ENCODE peak calls at places on chromosomes 13 and 19, in eight cellular contexts. One of them, this sample, is unnamed.

GRCh38 chr13:33869005-33869404 is 51.1 kb downstream of the RFC3 start:
- DNase-seq in body of pancreas: no peak
- DNase-seq in AG09309: no peak
- DNase-seq in HL-60: no peak
- DNase-seq in ascending aorta: no peak
- DNase-seq in cardiac fibroblast: no peak
- DNase-seq in GM06990: no peak
- DNase-seq in tibial nerve: no peak
- DNase-seq in this sample: no peak

GRCh38 chr19:52993342-52994178 is 20.2 kb upstream of the ERVV-1 start:
- DNase-seq in body of pancreas: peak; percentile 73
- DNase-seq in AG09309: peak; percentile 20
- DNase-seq in HL-60: peak; percentile 35
- DNase-seq in ascending aorta: peak; percentile 51
- DNase-seq in cardiac fibroblast: peak; percentile 81
- DNase-seq in GM06990: peak; percentile 28
- DNase-seq in tibial nerve: peak; percentile 64
- DNase-seq in this sample: peak; percentile 86

GRCh38 chr19:37943480-37943879 is 36.5 kb downstream of the SIPA1L3 start:
- DNase-seq in body of pancreas: no peak
- DNase-seq in AG09309: no peak
- DNase-seq in HL-60: no peak
- DNase-seq in ascending aorta: no peak
- DNase-seq in cardiac fibroblast: no peak
- DNase-seq in GM06990: no peak
- DNase-seq in tibial nerve: no peak
- DNase-seq in this sample: no peak

GRCh38 chr19:10191347-10191746 is 3.4 kb downstream of the DNMT1 start:
- DNase-seq in body of pancreas: peak; percentile 33
- DNase-seq in AG09309: peak; percentile 69
- DNase-seq in HL-60: no peak
- DNase-seq in ascending aorta: no peak
- DNase-seq in cardiac fibroblast: peak; percentile 91
- DNase-seq in GM06990: no peak
- DNase-seq in tibial nerve: peak; percentile 18
- DNase-seq in this sample: peak; percentile 21

GRCh38 chr13:95176611-95177259 is 124.5 kb downstream of the ABCC4 start:
- DNase-seq in body of pancreas: no peak
- DNase-seq in AG09309: peak; percentile 63
- DNase-seq in HL-60: no peak
- DNase-seq in ascending aorta: no peak
- DNase-seq in cardiac fibroblast: peak; percentile 76
- DNase-seq in GM06990: no peak
- DNase-seq in tibial nerve: no peak
- DNase-seq in this sample: peak; percentile 57

GRCh38 chr13:26051231-26052135 is at the start of gene SHISA2:
- DNase-seq in body of pancreas: peak; percentile 41
- DNase-seq in AG09309: no peak
- DNase-seq in HL-60: peak; percentile 22
- DNase-seq in ascending aorta: no peak
- DNase-seq in cardiac fibroblast: peak; percentile 75
- DNase-seq in GM06990: no peak
- DNase-seq in tibial nerve: no peak
- DNase-seq in this sample: peak; percentile 12

GRCh38 chr19:40703029-40703755 is 12.7 kb upstream of the NUMBL start:
- DNase-seq in body of pancreas: no peak
- DNase-seq in AG09309: no peak
- DNase-seq in HL-60: no peak
- DNase-seq in ascending aorta: no peak
- DNase-seq in cardiac fibroblast: no peak
- DNase-seq in GM06990: no peak
- DNase-seq in tibial nerve: no peak
- DNase-seq in this sample: no peak

GRCh38 chr13:33590936-33591335 is 227.0 kb upstream of the RFC3 start:
- DNase-seq in body of pancreas: no peak
- DNase-seq in AG09309: no peak
- DNase-seq in HL-60: no peak
- DNase-seq in ascending aorta: no peak
- DNase-seq in cardiac fibroblast: no peak
- DNase-seq in GM06990: no peak
- DNase-seq in tibial nerve: no peak
- DNase-seq in this sample: no peak

GRCh38 chr19:48975947-48976847 is 11.1 kb downstream of the FTL start:
- DNase-seq in body of pancreas: no peak
- DNase-seq in AG09309: no peak
- DNase-seq in HL-60: no peak
- DNase-seq in ascending aorta: no peak
- DNase-seq in cardiac fibroblast: no peak
- DNase-seq in GM06990: no peak
- DNase-seq in tibial nerve: no peak
- DNase-seq in this sample: no peak

GRCh38 chr13:48994731-48995130 is 19.0 kb downstream of the FNDC3A start:
- DNase-seq in body of pancreas: no peak
- DNase-seq in AG09309: no peak
- DNase-seq in HL-60: no peak
- DNase-seq in ascending aorta: no peak
- DNase-seq in cardiac fibroblast: peak; percentile 55
- DNase-seq in GM06990: peak; percentile 45
- DNase-seq in tibial nerve: no peak
- DNase-seq in this sample: peak; percentile 45

GRCh38 chr19:21838646-21839045 is 2.7 kb upstream of the ZNF43 start:
- DNase-seq in body of pancreas: no peak
- DNase-seq in AG09309: no peak
- DNase-seq in HL-60: no peak
- DNase-seq in ascending aorta: no peak
- DNase-seq in cardiac fibroblast: peak; percentile 13
- DNase-seq in GM06990: no peak
- DNase-seq in tibial nerve: no peak
- DNase-seq in this sample: peak; percentile 16

GRCh38 chr19:51777570-51778460 is 16.8 kb downstream of the FPR2 start:
- DNase-seq in body of pancreas: peak; percentile 70
- DNase-seq in AG09309: peak; percentile 84
- DNase-seq in HL-60: peak; percentile 67
- DNase-seq in ascending aorta: no peak
- DNase-seq in cardiac fibroblast: peak; percentile 97
- DNase-seq in GM06990: no peak
- DNase-seq in tibial nerve: no peak
- DNase-seq in this sample: peak; percentile 96

DNA sequence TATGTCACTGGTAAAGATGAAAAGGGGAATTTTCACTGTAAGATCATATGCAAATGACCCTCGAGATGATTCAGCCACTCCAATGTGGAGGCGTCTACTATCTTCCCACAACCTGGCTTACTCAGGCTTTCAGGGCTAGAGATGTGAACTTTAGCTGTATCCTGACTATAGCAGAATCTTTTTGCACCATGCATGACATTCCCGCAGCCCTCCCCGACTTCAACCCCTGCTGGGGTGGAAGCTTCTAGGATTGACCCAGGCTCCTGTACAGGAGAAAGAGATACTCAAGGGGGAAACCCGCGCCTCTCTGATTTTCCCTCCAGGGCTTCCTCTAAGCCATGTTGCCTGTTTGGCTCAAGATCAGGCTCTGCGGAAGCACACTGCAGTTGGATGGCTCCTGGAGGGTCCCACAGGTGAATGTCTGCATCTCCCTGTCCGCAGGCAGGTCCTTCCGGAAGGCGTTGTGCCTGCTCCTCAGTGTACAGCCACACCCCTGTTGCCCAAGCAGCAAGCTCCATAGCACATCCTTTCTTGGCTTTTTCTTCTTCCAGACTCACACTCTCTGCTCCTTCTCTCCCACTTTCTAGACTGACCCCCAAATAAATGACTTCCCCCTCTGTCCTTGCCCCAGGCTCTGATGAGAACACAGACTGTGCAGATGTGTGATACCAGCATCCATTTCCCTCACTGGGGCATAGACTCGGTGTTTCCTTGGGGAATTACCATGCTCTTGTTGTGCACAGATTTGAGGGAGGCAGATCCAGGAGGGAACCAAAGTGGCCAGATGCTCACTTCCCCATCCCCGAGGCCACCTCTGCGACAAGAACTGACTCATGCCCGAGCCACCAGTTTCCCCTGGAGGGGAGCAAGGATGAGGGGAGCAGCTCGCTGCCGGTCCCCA is 29.1 kb upstream of the POP4 start:
- DNase-seq in body of pancreas: no peak
- DNase-seq in AG09309: no peak
- DNase-seq in HL-60: no peak
- DNase-seq in ascending aorta: no peak
- DNase-seq in cardiac fibroblast: no peak
- DNase-seq in GM06990: no peak
- DNase-seq in tibial nerve: no peak
- DNase-seq in this sample: no peak
- H3K4me3 ChIP-seq in body of pancreas: no peak overlapping the region
- H3K4me3 ChIP-seq in AG09309: no peak overlapping the region
- H3K4me3 ChIP-seq in HL-60: no peak overlapping the region
- H3K4me3 ChIP-seq in ascending aorta: no peak overlapping the region
- H3K4me3 ChIP-seq in cardiac fibroblast: no peak overlapping the region
- H3K4me3 ChIP-seq in GM06990: no peak overlapping the region
- H3K4me3 ChIP-seq in tibial nerve: no peak overlapping the region
- H3K4me3 ChIP-seq in this sample: no peak overlapping the region

DNA sequence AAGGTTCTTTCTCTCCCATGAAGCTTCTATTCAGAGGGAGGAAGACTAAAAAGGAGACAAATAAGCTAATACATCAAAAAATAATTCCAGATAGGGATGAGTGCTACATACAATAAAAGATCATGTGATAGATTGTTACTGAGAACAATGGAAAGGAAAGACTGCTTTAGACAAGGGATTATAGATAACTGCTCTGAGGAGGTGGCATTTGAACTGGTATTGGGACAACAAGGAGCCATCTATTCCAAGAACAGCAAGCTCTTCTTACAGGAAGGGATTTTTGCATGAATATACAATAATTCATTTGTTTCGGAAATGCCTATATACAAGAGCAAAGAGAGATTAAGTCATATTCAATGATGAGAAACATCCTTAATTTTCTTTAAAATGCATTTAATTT is 540.5 kb upstream of the KLF12 start:
- DNase-seq in body of pancreas: no peak
- DNase-seq in AG09309: no peak
- DNase-seq in HL-60: no peak
- DNase-seq in ascending aorta: no peak
- DNase-seq in cardiac fibroblast: no peak
- DNase-seq in GM06990: no peak
- DNase-seq in tibial nerve: no peak
- DNase-seq in this sample: no peak
- TF ChIP-seq CTCF in body of pancreas: no peak
- TF ChIP-seq CTCF in AG09309: no peak
- TF ChIP-seq CTCF in HL-60: no peak
- TF ChIP-seq CTCF in ascending aorta: no peak
- TF ChIP-seq CTCF in cardiac fibroblast: no peak
- TF ChIP-seq CTCF in GM06990: no peak
- TF ChIP-seq CTCF in tibial nerve: no peak
- TF ChIP-seq CTCF in this sample: no peak

GRCh38 chr13:45178349-45179142 is 22.3 kb downstream of the KCTD4 start:
- DNase-seq in body of pancreas: no peak
- DNase-seq in AG09309: no peak
- DNase-seq in HL-60: no peak
- DNase-seq in ascending aorta: no peak
- DNase-seq in cardiac fibroblast: peak; percentile 29
- DNase-seq in GM06990: no peak
- DNase-seq in tibial nerve: no peak
- DNase-seq in this sample: peak; percentile 64
- H3K4me3 ChIP-seq in body of pancreas: no peak overlapping the region
- H3K4me3 ChIP-seq in AG09309: no peak overlapping the region
- H3K4me3 ChIP-seq in HL-60: no peak overlapping the region
- H3K4me3 ChIP-seq in ascending aorta: no peak overlapping the region
- H3K4me3 ChIP-seq in cardiac fibroblast: no peak overlapping the region
- H3K4me3 ChIP-seq in GM06990: no peak overlapping the region
- H3K4me3 ChIP-seq in tibial nerve: no peak overlapping the region
- H3K4me3 ChIP-seq in this sample: no peak overlapping the region

GRCh38 chr19:4589579-4590410 is 30.3 kb upstream of the SEMA6B start:
- DNase-seq in body of pancreas: no peak
- DNase-seq in AG09309: no peak
- DNase-seq in HL-60: no peak
- DNase-seq in ascending aorta: no peak
- DNase-seq in cardiac fibroblast: no peak
- DNase-seq in GM06990: no peak
- DNase-seq in tibial nerve: no peak
- DNase-seq in this sample: no peak
- TF ChIP-seq CTCF in body of pancreas: no peak
- TF ChIP-seq CTCF in AG09309: peak; percentile 36
- TF ChIP-seq CTCF in HL-60: peak; percentile 39
- TF ChIP-seq CTCF in ascending aorta: no peak
- TF ChIP-seq CTCF in cardiac fibroblast: peak; percentile 46
- TF ChIP-seq CTCF in GM06990: peak; percentile 77
- TF ChIP-seq CTCF in tibial nerve: no peak
- TF ChIP-seq CTCF in this sample: peak; percentile 51

DNA sequence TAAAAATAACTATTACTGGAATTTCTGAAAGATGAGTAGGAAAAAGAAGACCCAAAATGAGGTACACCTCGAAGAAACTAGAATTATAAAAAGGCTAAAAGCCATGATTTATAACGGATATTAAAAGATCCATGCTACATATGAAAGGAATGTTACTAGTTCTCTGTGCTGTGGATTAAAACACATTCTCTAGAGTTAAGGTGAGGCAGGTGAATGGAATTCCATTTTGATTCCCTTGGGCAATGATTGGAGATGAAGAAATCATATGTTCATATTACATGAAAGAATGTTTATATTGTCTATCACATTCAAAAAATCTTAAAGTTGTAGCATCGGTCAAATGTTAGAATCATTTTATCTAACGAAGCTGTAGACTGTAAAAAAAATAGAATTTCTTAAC is 783.7 kb downstream of the PCDH9 start:
- DNase-seq in body of pancreas: no peak
- DNase-seq in AG09309: no peak
- DNase-seq in HL-60: no peak
- DNase-seq in ascending aorta: no peak
- DNase-seq in cardiac fibroblast: no peak
- DNase-seq in GM06990: no peak
- DNase-seq in tibial nerve: no peak
- DNase-seq in this sample: no peak
- H3K4me3 ChIP-seq in body of pancreas: no peak overlapping the region
- H3K4me3 ChIP-seq in AG09309: no peak overlapping the region
- H3K4me3 ChIP-seq in HL-60: no peak overlapping the region
- H3K4me3 ChIP-seq in ascending aorta: no peak overlapping the region
- H3K4me3 ChIP-seq in cardiac fibroblast: no peak overlapping the region
- H3K4me3 ChIP-seq in GM06990: no peak overlapping the region
- H3K4me3 ChIP-seq in tibial nerve: no peak overlapping the region
- H3K4me3 ChIP-seq in this sample: no peak overlapping the region

GRCh38 chr19:35736913-35737886 is 5.1 kb downstream of the IGFLR1 start:
- DNase-seq in body of pancreas: no peak
- DNase-seq in AG09309: no peak
- DNase-seq in HL-60: no peak
- DNase-seq in ascending aorta: no peak
- DNase-seq in cardiac fibroblast: no peak
- DNase-seq in GM06990: no peak
- DNase-seq in tibial nerve: no peak
- DNase-seq in this sample: no peak
- TF ChIP-seq CTCF in body of pancreas: no peak
- TF ChIP-seq CTCF in AG09309: peak; percentile 10
- TF ChIP-seq CTCF in HL-60: no peak
- TF ChIP-seq CTCF in ascending aorta: no peak
- TF ChIP-seq CTCF in cardiac fibroblast: peak; percentile 19
- TF ChIP-seq CTCF in GM06990: peak; percentile 34
- TF ChIP-seq CTCF in tibial nerve: no peak
- TF ChIP-seq CTCF in this sample: no peak

DNA sequence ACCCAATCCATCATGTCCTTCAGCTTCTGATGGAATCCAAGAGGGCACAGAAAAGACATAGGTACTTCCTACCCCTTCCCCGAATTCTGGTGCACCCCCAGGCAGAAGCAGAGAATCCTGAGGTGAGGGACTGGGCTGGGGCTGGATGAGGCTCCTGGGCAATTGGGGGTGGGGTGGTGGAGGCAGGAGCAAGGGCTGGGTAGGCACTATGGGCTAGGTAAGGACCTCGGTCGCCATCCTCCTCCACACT is 2.8 kb upstream of the KCNC3 start:
- DNase-seq in body of pancreas: no peak
- DNase-seq in AG09309: no peak
- DNase-seq in HL-60: no peak
- DNase-seq in ascending aorta: no peak
- DNase-seq in cardiac fibroblast: no peak
- DNase-seq in GM06990: no peak
- DNase-seq in tibial nerve: no peak
- DNase-seq in this sample: no peak
- H3K4me3 ChIP-seq in body of pancreas: no peak overlapping the region
- H3K4me3 ChIP-seq in AG09309: no peak overlapping the region
- H3K4me3 ChIP-seq in HL-60: no peak overlapping the region
- H3K4me3 ChIP-seq in ascending aorta: no peak overlapping the region
- H3K4me3 ChIP-seq in cardiac fibroblast: no peak overlapping the region
- H3K4me3 ChIP-seq in GM06990: peak overlapping the region; percentile 67
- H3K4me3 ChIP-seq in tibial nerve: no peak overlapping the region
- H3K4me3 ChIP-seq in this sample: no peak overlapping the region

This sample was measured in fibroblast of villous mesenchyme.